ENCODE peak calls at places on chromosomes 3 and 15, in four cellular contexts. One of them, this sample, is unnamed.
A peak's percentile ranks its signal among the peaks of the same experiment; 100 is the strongest.

GRCh38 chr3:194043516-194043915 is 92.4 kb upstream of the HES1 start:
- DNase-seq in endothelial cell: no peak
- DNase-seq in hypothalamus: no peak
- DNase-seq in AG10803: peak; percentile 55
- DNase-seq in this sample: peak; percentile 85

GRCh38 chr15:87680200-87680599 is 576.3 kb downstream of the NTRK3 start:
- DNase-seq in hypothalamus: no peak
- DNase-seq in endothelial cell: no peak
- DNase-seq in AG10803: peak; percentile 28
- DNase-seq in this sample: no peak

GRCh38 chr3:71050521-71051258 is 532.8 kb downstream of the FOXP1 start:
- DNase-seq in endothelial cell: no peak
- DNase-seq in AG10803: peak; percentile 58
- DNase-seq in hypothalamus: no peak
- DNase-seq in this sample: no peak

GRCh38 chr3:100020876-100021644 is 93.2 kb downstream of the FILIP1L start:
- DNase-seq in AG10803: peak; percentile 80
- DNase-seq in hypothalamus: no peak
- DNase-seq in endothelial cell: no peak
- DNase-seq in this sample: no peak

GRCh38 chr15:78203346-78204225 is 30.8 kb downstream of the ACSBG1 start:
- DNase-seq in hypothalamus: peak; percentile 47
- DNase-seq in endothelial cell: no peak
- DNase-seq in AG10803: no peak
- DNase-seq in this sample: no peak

GRCh38 chr15:63615935-63616334 is 18.7 kb downstream of the FBXL22 start:
- DNase-seq in hypothalamus: no peak
- DNase-seq in endothelial cell: no peak
- DNase-seq in AG10803: no peak
- DNase-seq in this sample: no peak

GRCh38 chr15:71083349-71083748 is 31.9 kb upstream of the THSD4 start:
- DNase-seq in hypothalamus: no peak
- DNase-seq in endothelial cell: no peak
- DNase-seq in AG10803: peak; percentile 91
- DNase-seq in this sample: no peak

GRCh38 chr3:133535971-133536634 is 37.4 kb upstream of the CDV3 start:
- DNase-seq in hypothalamus: no peak
- DNase-seq in AG10803: peak; percentile 89
- DNase-seq in endothelial cell: no peak
- DNase-seq in this sample: peak; percentile 78

GRCh38 chr15:75713338-75713895 is 769 bp upstream of the CSPG4 start:
- DNase-seq in hypothalamus: no peak
- DNase-seq in AG10803: peak; percentile 25
- DNase-seq in endothelial cell: no peak
- DNase-seq in this sample: no peak

GRCh38 chr15:80876034-80876433 is 96.9 kb downstream of the CEMIP start:
- DNase-seq in hypothalamus: no peak
- DNase-seq in endothelial cell: no peak
- DNase-seq in AG10803: no peak
- DNase-seq in this sample: no peak

GRCh38 chr3:55159016-55159415 is 231.2 kb upstream of the LRTM1 start:
- DNase-seq in hypothalamus: no peak
- DNase-seq in AG10803: no peak
- DNase-seq in endothelial cell: no peak
- DNase-seq in this sample: no peak

GRCh38 chr3:150094150-150094932 is 123.6 kb upstream of the PFN2 start:
- DNase-seq in AG10803: peak; percentile 77
- DNase-seq in endothelial cell: no peak
- DNase-seq in hypothalamus: no peak
- DNase-seq in this sample: no peak

GRCh38 chr3:191985691-191986090 is 524.7 kb downstream of the PYDC2 start:
- DNase-seq in endothelial cell: no peak
- DNase-seq in AG10803: no peak
- DNase-seq in hypothalamus: no peak
- DNase-seq in this sample: no peak

GRCh38 chr3:126322181-126322967 is 34.8 kb downstream of the KLF15 start:
- DNase-seq in AG10803: no peak
- DNase-seq in endothelial cell: no peak
- DNase-seq in hypothalamus: no peak
- DNase-seq in this sample: no peak

GRCh38 chr15:62896969-62897486 is 145.5 kb upstream of the TPM1 start:
- DNase-seq in AG10803: peak; percentile 99
- DNase-seq in hypothalamus: no peak
- DNase-seq in endothelial cell: no peak
- DNase-seq in this sample: peak; percentile 99

GRCh38 chr15:89136818-89137772 is 48.8 kb downstream of the ABHD2 start:
- DNase-seq in hypothalamus: no peak
- DNase-seq in AG10803: peak; percentile 70
- DNase-seq in endothelial cell: no peak
- DNase-seq in this sample: no peak

GRCh38 chr3:196842567-196843434 is 24.9 kb upstream of the SENP5 start:
- DNase-seq in AG10803: no peak
- DNase-seq in endothelial cell: no peak
- DNase-seq in hypothalamus: no peak
- DNase-seq in this sample: no peak

GRCh38 chr15:59268199-59268979 is 61.7 kb downstream of the LDHAL6B start:
- DNase-seq in hypothalamus: no peak
- DNase-seq in AG10803: peak; percentile 61
- DNase-seq in endothelial cell: no peak
- DNase-seq in this sample: peak; percentile 56

GRCh38 chr3:85576091-85576690 is 617.4 kb downstream of the CADM2 start:
- DNase-seq in hypothalamus: peak; percentile 46
- DNase-seq in endothelial cell: peak; percentile 67
- DNase-seq in AG10803: peak; percentile 47
- DNase-seq in this sample: peak; percentile 23

GRCh38 chr3:66655673-66656072 is 154.9 kb upstream of the LRIG1 start:
- DNase-seq in AG10803: no peak
- DNase-seq in endothelial cell: no peak
- DNase-seq in hypothalamus: no peak
- DNase-seq in this sample: no peak

GRCh38 chr3:139281512-139282196 is 62.2 kb upstream of the MRPS22 start:
- DNase-seq in AG10803: peak; percentile 91
- DNase-seq in endothelial cell: no peak
- DNase-seq in hypothalamus: no peak
- DNase-seq in this sample: no peak

GRCh38 chr3:16816048-16816780 is 68.5 kb upstream of the PLCL2 start:
- DNase-seq in hypothalamus: no peak
- DNase-seq in endothelial cell: no peak
- DNase-seq in AG10803: no peak
- DNase-seq in this sample: no peak

GRCh38 chr3:107868449-107868848 is 222.4 kb downstream of the CD47 start:
- DNase-seq in hypothalamus: no peak
- DNase-seq in AG10803: no peak
- DNase-seq in endothelial cell: no peak
- DNase-seq in this sample: no peak

GRCh38 chr3:1037631-1038030 is 55.2 kb upstream of the CNTN6 start:
- DNase-seq in hypothalamus: no peak
- DNase-seq in endothelial cell: no peak
- DNase-seq in AG10803: no peak
- DNase-seq in this sample: no peak

GRCh38 chr3:196997311-196997710 is 28.7 kb upstream of the PIGZ start:
- DNase-seq in AG10803: no peak
- DNase-seq in hypothalamus: no peak
- DNase-seq in endothelial cell: no peak
- DNase-seq in this sample: no peak

GRCh38 chr3:171028025-171028778 is 1.7 kb upstream of the SLC2A2 start:
- DNase-seq in endothelial cell: peak; percentile 59
- DNase-seq in AG10803: peak; percentile 92
- DNase-seq in hypothalamus: no peak
- DNase-seq in this sample: peak; percentile 91

GRCh38 chr3:10653241-10653640 is 147.9 kb upstream of the ATP2B2 start:
- DNase-seq in AG10803: no peak
- DNase-seq in endothelial cell: no peak
- DNase-seq in hypothalamus: no peak
- DNase-seq in this sample: no peak

GRCh38 chr3:124939661-124940060 is 5.1 kb upstream of the MUC13 start:
- DNase-seq in endothelial cell: no peak
- DNase-seq in AG10803: no peak
- DNase-seq in hypothalamus: no peak
- DNase-seq in this sample: no peak

GRCh38 chr3:87082806-87083440 is 92.0 kb upstream of the VGLL3 start:
- DNase-seq in endothelial cell: peak; percentile 29
- DNase-seq in hypothalamus: no peak
- DNase-seq in AG10803: peak; percentile 73
- DNase-seq in this sample: peak; percentile 14

GRCh38 chr15:52730163-52730562 is 51.0 kb upstream of the ATOSA start:
- DNase-seq in endothelial cell: no peak
- DNase-seq in AG10803: peak; percentile 89
- DNase-seq in hypothalamus: no peak
- DNase-seq in this sample: no peak

GRCh38 chr15:72680931-72681330 is 5.1 kb downstream of the HIGD2B start:
- DNase-seq in hypothalamus: no peak
- DNase-seq in endothelial cell: no peak
- DNase-seq in AG10803: no peak
- DNase-seq in this sample: no peak

GRCh38 chr3:100761211-100761921 is 52.1 kb downstream of the TFG start:
- DNase-seq in AG10803: no peak
- DNase-seq in endothelial cell: no peak
- DNase-seq in hypothalamus: no peak
- DNase-seq in this sample: no peak